ENCODE peak calls at places on chromosome X, in eight cellular contexts. J, E, Y, L, I, B, Z and A are unnamed samples. For H3K4me1, the result is how much of the 10 kb centered on the place peaks cover.

GRCh38 chrX:11382935-11383334 is 89.7 kb downstream of the AMELX start:
- DNase-seq in J (no peak), E (no peak), Y (no peak), L (no peak), I (no peak), B (no peak), Z (no peak), A (no peak)

GRCh38 chrX:151753313-151754041 is 18.9 kb downstream of the CNGA2 start:
- DNase-seq in J (peak), E (peak), Y (peak), L (peak), I (peak), B (peak), Z (peak), A (no peak)

GRCh38 chrX:35919536-35920309 is at the start of gene CFAP47:
- DNase-seq in J (no peak), E (no peak), Y (peak), L (peak), I (no peak), B (no peak), Z (no peak), A (no peak)

GRCh38 chrX:151180400-151180799 is 4.0 kb downstream of the GPR50 start:
- DNase-seq in J (no peak), E (no peak), Y (no peak), L (no peak), I (no peak), B (no peak), Z (no peak), A (no peak)

GRCh38 chrX:15606064-15606590 is 5.4 kb upstream of the ACE2 start:
- DNase-seq in J (no peak), E (no peak), Y (no peak), L (no peak), I (no peak), B (no peak), Z (no peak), A (no peak)

GRCh38 chrX:93422693-93423092 is 250.7 kb downstream of the NAP1L3 start:
- DNase-seq in J (peak), E (peak), Y (no peak), L (no peak), I (no peak), B (no peak), Z (no peak), A (no peak)

GRCh38 chrX:150842198-150842553 is 56.3 kb downstream of the CD99L2 start:
- DNase-seq in J (no peak), E (no peak), Y (no peak), L (no peak), I (no peak), B (no peak), Z (no peak), A (no peak)

GRCh38 chrX:43707812-43708548 is 51.9 kb downstream of the MAOA start:
- DNase-seq in J (no peak), E (no peak), Y (peak), L (no peak), I (peak), B (peak), Z (peak), A (no peak)

GRCh38 chrX:30181353-30181752 is 34.0 kb upstream of the MAGEB2 start:
- DNase-seq in J (no peak), E (no peak), Y (no peak), L (no peak), I (no peak), B (no peak), Z (no peak), A (no peak)

GRCh38 chrX:5236096-5236495 is 992.6 kb downstream of the NLGN4X start:
- DNase-seq in J (no peak), E (no peak), Y (no peak), L (no peak), I (no peak), B (no peak), Z (no peak), A (no peak)

GRCh38 chrX:19889582-19890342 is 2.4 kb upstream of the SH3KBP1 start:
- DNase-seq in J (peak), E (peak), Y (no peak), L (peak), I (no peak), B (no peak), Z (no peak), A (peak)

GRCh38 chrX:133608406-133608805 is 193.1 kb upstream of the GPC4 start:
- DNase-seq in J (no peak), E (peak), Y (no peak), L (no peak), I (no peak), B (no peak), Z (no peak), A (no peak)

GRCh38 chrX:119784747-119785446 is 6.5 kb downstream of the RPL39 start:
- DNase-seq in J (peak), E (peak), Y (no peak), L (peak), I (peak), B (no peak), Z (no peak), A (peak)

GRCh38 chrX:50952406-50952805 is 41.9 kb downstream of the BMP15 start:
- DNase-seq in J (no peak), E (no peak), Y (no peak), L (no peak), I (no peak), B (no peak), Z (peak), A (no peak)

GRCh38 chrX:11267311-11267910 is 25.8 kb upstream of the AMELX start:
- DNase-seq in J (no peak), E (no peak), Y (no peak), L (no peak), I (no peak), B (no peak), Z (no peak), A (no peak)

GRCh38 chrX:121641560-121641959 is 594.1 kb downstream of the GLUD2 start:
- DNase-seq in J (no peak), E (peak), Y (no peak), L (no peak), I (no peak), B (no peak), Z (no peak), A (no peak)

GRCh38 chrX:136272325-136272724 is 21.1 kb upstream of the MAP7D3 start:
- DNase-seq in J (no peak), E (no peak), Y (no peak), L (no peak), I (no peak), B (no peak), Z (no peak), A (no peak)

GRCh38 chrX:134544614-134545255 is 84.8 kb downstream of the HPRT1 start:
- DNase-seq in J (no peak), E (no peak), Y (no peak), L (no peak), I (no peak), B (no peak), Z (no peak), A (no peak)

GRCh38 chrX:17046478-17047097 is 100.1 kb downstream of the REPS2 start:
- DNase-seq in J (peak), E (peak), Y (no peak), L (peak), I (no peak), B (peak), Z (no peak), A (peak)

GRCh38 chrX:120419465-120419864 is 49.6 kb downstream of the LAMP2 start:
- DNase-seq in J (no peak), E (no peak), Y (no peak), L (no peak), I (no peak), B (no peak), Z (no peak), A (no peak)

DNA sequence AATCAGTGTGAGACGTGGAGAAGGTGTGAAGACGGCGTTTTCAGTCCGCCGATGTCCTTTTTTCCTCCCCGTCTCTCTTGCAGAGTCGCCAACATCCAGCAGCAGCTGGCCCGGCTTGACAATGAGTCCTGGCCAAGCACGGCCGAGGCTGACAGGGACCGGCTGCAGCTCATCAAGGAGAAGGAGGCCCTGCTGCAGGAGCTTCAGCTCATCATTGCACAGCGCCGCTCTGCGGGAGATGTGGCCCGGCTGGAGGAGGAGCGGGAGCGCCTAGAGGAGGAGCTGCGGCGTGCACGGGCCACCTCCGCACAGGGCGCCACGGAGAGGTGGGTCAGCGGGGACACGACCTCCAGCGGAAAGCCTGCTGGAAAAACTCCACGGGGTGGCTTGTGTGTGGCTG is 47.1 kb upstream of the CLCN4 start:
- DNase-seq in J (no peak), E (no peak), Y (no peak), L (no peak), I (peak), B (peak), Z (no peak), A (no peak)
- H3K4me1 ChIP-seq in J (under half), E (under half), Y (under half), L (under half), I (under half), B (under half), Z (under half), A (half or more)

GRCh38 chrX:130091976-130092522 is 18.2 kb downstream of the ELF4 start:
- DNase-seq in J (peak), E (no peak), Y (peak), L (peak), I (peak), B (no peak), Z (no peak), A (peak)
- H3K4me1 ChIP-seq in J (under half), E (under half), Y (under half), L (under half), I (under half), B (under half), Z (under half), A (half or more)

DNA sequence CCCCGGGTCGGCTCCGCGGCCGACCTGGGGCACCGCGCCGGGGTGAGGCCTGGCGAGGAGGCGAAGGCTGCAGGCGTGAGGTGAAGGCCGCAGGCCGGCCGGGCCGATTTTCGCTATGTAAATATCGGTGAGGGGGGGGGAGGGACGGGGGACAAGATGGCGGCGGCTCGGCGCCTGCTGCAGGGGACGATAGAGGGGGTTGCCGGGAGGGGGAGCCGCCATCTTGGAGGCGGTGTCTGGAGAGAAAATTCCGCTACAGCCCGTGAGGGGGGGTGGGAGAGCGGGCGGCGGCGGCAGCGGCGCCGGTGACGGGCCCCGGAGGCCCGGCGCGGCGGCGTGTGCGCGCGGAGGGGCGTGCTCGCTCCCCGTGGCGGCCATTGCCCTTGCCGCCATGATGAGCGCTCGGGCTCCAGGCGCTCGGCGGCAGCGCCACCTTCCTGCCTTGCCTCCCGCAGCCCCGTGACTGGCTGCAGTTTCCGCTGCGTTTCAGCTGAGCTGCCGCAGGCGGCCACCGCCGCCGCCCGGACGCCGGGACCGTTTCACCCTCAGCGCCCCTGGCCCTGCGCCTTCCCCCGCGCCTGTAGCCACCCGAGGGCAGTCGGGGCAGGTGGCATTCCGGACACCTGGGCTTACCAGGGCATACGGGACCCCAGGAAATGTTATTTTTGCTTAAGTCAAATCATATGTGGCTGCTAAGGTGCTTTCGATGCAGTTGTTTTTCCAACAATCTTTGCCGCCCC is 692 bp downstream of the ZFX start:
- DNase-seq in J (peak), E (peak), Y (peak), L (peak), I (peak), B (peak), Z (peak), A (peak)
- H3K4me1 ChIP-seq in J (under half), E (under half), Y (under half), L (half or more), I (half or more), B (half or more), Z (under half), A (under half)

GRCh38 chrX:49276671-49277519 is 7.3 kb downstream of the PPP1R3F start:
- DNase-seq in J (no peak), E (peak), Y (no peak), L (no peak), I (no peak), B (peak), Z (no peak), A (no peak)
- H3K4me1 ChIP-seq in J (under half), E (under half), Y (under half), L (under half), I (under half), B (under half), Z (under half), A (half or more)